ENCODE peak calls at places on chromosomes 13 and 19, in five cellular contexts. K is M059J, H is T-helper 2 cell, G is EH, D is epithelial cell of esophagus. B is an unnamed sample.

GRCh38 chr13:36343766-36344165 is 2.4 kb downstream of the SPART start:
- DNase-seq in K (no peak), H (no peak), G (no peak), D (no peak), B (no peak)

GRCh38 chr13:102020611-102021216 is 381.1 kb downstream of the FGF14 start:
- DNase-seq in K (peak), H (no peak), G (no peak), D (peak), B (no peak)

GRCh38 chr13:26679411-26679810 is 81.2 kb downstream of the GPR12 start:
- DNase-seq in K (peak), H (no peak), G (peak), D (peak), B (no peak)

GRCh38 chr19:47438793-47439220 is 19.5 kb upstream of the MEIS3 start:
- DNase-seq in K (no peak), H (no peak), G (no peak), D (peak), B (peak)

GRCh38 chr13:24997367-24997967 is 98.5 kb upstream of the PABPC3 start:
- DNase-seq in K (peak), H (no peak), G (peak), D (peak), B (peak)

GRCh38 chr19:45473366-45474190 is 5.8 kb downstream of the FOSB start:
- DNase-seq in K (peak), H (peak), G (no peak), D (no peak), B (peak)

GRCh38 chr19:49570138-49570856 is 10.1 kb downstream of the NOSIP start:
- DNase-seq in K (peak), H (no peak), G (peak), D (peak), B (peak)

GRCh38 chr19:49335071-49335783 is at the start of gene CD37:
- DNase-seq in K (no peak), H (no peak), G (no peak), D (no peak), B (no peak)

B was measured in HT-29.